ENCODE peak calls at places on chromosome 14, in six cellular contexts. A is islet precursor cell; Y is amniotic epithelial cell; W is frontal cortex; F is caudate nucleus; Q is activated CD4-positive, alpha-beta memory T cell treated with anti-CD3 and anti-CD28 coated beads, Interleukin-2, amount 10 ng/mL, durations not matched to agents 7 days and 5 days. H is an unnamed sample.

GRCh38 chr14:50340045-50340444 is 27.9 kb downstream of the DMAC2L start:
- DNase-seq in A (no peak), Y (no peak), W (no peak), F (no peak), Q (no peak), H (no peak)

GRCh38 chr14:61470261-61470953 is 149.0 kb downstream of the PRKCH start:
- DNase-seq in A (no peak), Y (peak), W (no peak), F (no peak), Q (no peak), H (no peak)

GRCh38 chr14:31068235-31068634 is 42.1 kb upstream of the STRN3 start:
- DNase-seq in A (no peak), Y (no peak), W (no peak), F (no peak), Q (no peak), H (no peak)

GRCh38 chr14:105534586-105534985 is 8.2 kb downstream of the TMEM121 start:
- DNase-seq in A (no peak), Y (no peak), W (no peak), F (no peak), Q (no peak), H (no peak)

GRCh38 chr14:24066490-24067132 is 4.8 kb upstream of the CPNE6 start:
- DNase-seq in A (no peak), Y (no peak), W (no peak), F (no peak), Q (no peak), H (no peak)

GRCh38 chr14:64465208-64465821 is at the start of gene AKAP5:
- DNase-seq in A (peak), Y (peak), W (peak), F (no peak), Q (peak), H (peak)

GRCh38 chr14:100476012-100476822 is 111.0 kb downstream of the BEGAIN start:
- DNase-seq in A (peak), Y (peak), W (no peak), F (no peak), Q (no peak), H (no peak)

GRCh38 chr14:102986810-102987579 is 64.5 kb downstream of the AMN start:
- DNase-seq in A (no peak), Y (peak), W (no peak), F (no peak), Q (no peak), H (no peak)

GRCh38 chr14:77485256-77485655 is 13.4 kb downstream of the ISM2 start:
- DNase-seq in A (no peak), Y (no peak), W (no peak), F (no peak), Q (no peak), H (peak)

GRCh38 chr14:32417956-32418552 is 89.0 kb downstream of the AKAP6 start:
- DNase-seq in A (no peak), Y (peak), W (no peak), F (no peak), Q (no peak), H (no peak)

GRCh38 chr14:52299692-52300278 is 14.3 kb upstream of the PTGER2 start:
- DNase-seq in A (no peak), Y (peak), W (peak), F (no peak), Q (no peak), H (no peak)

GRCh38 chr14:77760381-77761204 is at the start of gene SNW1:
- DNase-seq in A (peak), Y (peak), W (peak), F (peak), Q (peak), H (peak)

GRCh38 chr14:102424923-102425322 is 62.2 kb downstream of the TECPR2 start:
- DNase-seq in A (no peak), Y (no peak), W (no peak), F (no peak), Q (no peak), H (no peak)

GRCh38 chr14:55333785-55334485 is 62.7 kb downstream of the FBXO34 start:
- DNase-seq in A (no peak), Y (peak), W (no peak), F (no peak), Q (no peak), H (no peak)

GRCh38 chr14:56798447-56799326 is 11.6 kb downstream of the OTX2 start:
- DNase-seq in A (no peak), Y (no peak), W (no peak), F (no peak), Q (no peak), H (no peak)

GRCh38 chr14:79732911-79733310 is 478.4 kb downstream of the DIO2 start:
- DNase-seq in A (no peak), Y (peak), W (no peak), F (no peak), Q (no peak), H (no peak)